ENCODE peak calls at places on chromosomes 7 and 10, in six cellular contexts. Q is ovary, G is prostate gland, W is transverse colon, P is tibial artery, F is endodermal cell. R is an unnamed sample. For H3K4me1, the result is how much of the 10 kb centered on the place peaks cover.

GRCh38 chr7:24652551-24652950 is 79.3 kb downstream of the PALS2 start:
- DNase-seq in G (no peak), Q (no peak), F (no peak), W (no peak), P (no peak), R (no peak)

GRCh38 chr10:133052076-133052475 is 35.6 kb upstream of the ADGRA1 start:
- DNase-seq in G (no peak), F (no peak), P (no peak), Q (no peak), W (no peak), R (no peak)

GRCh38 chr10:53269482-53269881 is 496.9 kb upstream of the MBL2 start:
- DNase-seq in P (no peak), W (no peak), Q (no peak), G (no peak), F (no peak), R (no peak)

GRCh38 chr10:47277352-47278151 is 22.4 kb upstream of the GDF10 start:
- DNase-seq in F (peak), G (peak), Q (no peak), W (no peak), P (no peak), R (no peak)

GRCh38 chr10:71889388-71889987 is 38.4 kb upstream of the PSAP start:
- DNase-seq in W (no peak), P (no peak), Q (no peak), G (no peak), F (peak), R (peak)

GRCh38 chr10:34006471-34006870 is 672.0 kb upstream of the NRP1 start:
- DNase-seq in F (no peak), G (no peak), P (no peak), W (no peak), Q (no peak), R (no peak)

GRCh38 chr7:133741078-133741477 is 386.1 kb upstream of the LRGUK start:
- DNase-seq in Q (no peak), W (no peak), G (no peak), F (no peak), P (no peak), R (no peak)

GRCh38 chr10:58638406-58638805 is 125.7 kb downstream of the BICC1 start:
- DNase-seq in Q (peak), F (no peak), G (no peak), P (no peak), W (no peak), R (no peak)

GRCh38 chr7:94344826-94345225 is 49.9 kb upstream of the COL1A2 start:
- DNase-seq in W (no peak), P (no peak), Q (no peak), F (no peak), G (no peak), R (no peak)

GRCh38 chr7:157490465-157490912 is 153.7 kb downstream of the DNAJB6 start:
- DNase-seq in Q (no peak), P (no peak), W (no peak), G (no peak), F (no peak), R (no peak)

GRCh38 chr7:106598663-106599342 is 62.2 kb downstream of the CCDC71L start:
- DNase-seq in Q (no peak), G (peak), W (peak), F (peak), P (peak), R (peak)

GRCh38 chr10:7302393-7303054 is 108.3 kb downstream of the SFMBT2 start:
- DNase-seq in F (no peak), Q (no peak), G (peak), W (no peak), P (no peak), R (no peak)

GRCh38 chr7:155861480-155861868 is 49.2 kb upstream of the SHH start:
- DNase-seq in W (no peak), F (peak), P (peak), Q (no peak), G (no peak), R (no peak)

GRCh38 chr7:102189756-102190155 is 96.9 kb upstream of the SH2B2 start:
- DNase-seq in Q (no peak), P (no peak), F (no peak), G (no peak), W (no peak), R (no peak)

GRCh38 chr7:79386688-79387422 is 66.6 kb downstream of the MAGI2 start:
- DNase-seq in W (no peak), F (no peak), G (no peak), Q (no peak), P (no peak), R (no peak)

GRCh38 chr7:29274156-29275017 is 79.8 kb downstream of the CHN2 start:
- DNase-seq in G (no peak), F (peak), Q (no peak), W (no peak), P (no peak), R (no peak)

GRCh38 chr10:122233857-122234348 is 37.2 kb upstream of the BTBD16 start:
- DNase-seq in P (no peak), F (no peak), G (no peak), W (no peak), Q (no peak), R (no peak)

GRCh38 chr10:114822771-114823463 is 1.3 kb downstream of the FHIP2A start:
- DNase-seq in F (no peak), Q (no peak), G (no peak), W (no peak), P (no peak), R (no peak)

GRCh38 chr7:46160861-46161260 is 239.8 kb upstream of the IGFBP3 start:
- DNase-seq in P (peak), G (no peak), Q (no peak), F (no peak), W (no peak), R (no peak)

GRCh38 chr10:79188154-79188763 is 119.5 kb downstream of the ZMIZ1 start:
- DNase-seq in Q (no peak), G (no peak), W (peak), F (no peak), P (no peak), R (peak)

GRCh38 chr10:111057006-111057405 is 19.8 kb upstream of the ADRA2A start:
- DNase-seq in F (no peak), G (no peak), W (no peak), Q (no peak), P (no peak), R (no peak)

GRCh38 chr10:122515588-122516231 is 44.8 kb upstream of the DMBT1 start:
- DNase-seq in G (no peak), P (no peak), W (peak), F (no peak), Q (no peak), R (no peak)

GRCh38 chr10:113995201-113995600 is 48.5 kb upstream of the ADRB1 start:
- DNase-seq in G (no peak), F (no peak), P (no peak), W (no peak), Q (no peak), R (no peak)

GRCh38 chr10:130497056-130498010 is 361.1 kb downstream of the GLRX3 start:
- DNase-seq in F (no peak), Q (no peak), G (no peak), P (no peak), W (no peak), R (no peak)

GRCh38 chr10:114682532-114682931 is 24.5 kb upstream of the ABLIM1 start:
- DNase-seq in W (no peak), F (no peak), G (no peak), Q (no peak), P (no peak), R (no peak)

GRCh38 chr7:143380264-143380645 is 890 bp upstream of the ZYX start:
- DNase-seq in W (peak), G (peak), F (peak), Q (peak), P (peak), R (peak)

GRCh38 chr10:110512461-110513187 is 14.9 kb downstream of the DUSP5 start:
- DNase-seq in W (no peak), Q (no peak), P (no peak), F (no peak), G (no peak), R (no peak)

GRCh38 chr10:50600831-50601466 is 22.8 kb downstream of the SGMS1 start:
- DNase-seq in G (no peak), W (no peak), Q (no peak), P (no peak), F (no peak), R (no peak)

GRCh38 chr10:50600286-50600685 is 23.5 kb downstream of the SGMS1 start:
- DNase-seq in W (no peak), F (no peak), P (no peak), G (no peak), Q (no peak), R (no peak)

GRCh38 chr10:50604049-50604640 is 19.6 kb downstream of the SGMS1 start:
- DNase-seq in Q (no peak), P (no peak), G (no peak), F (no peak), W (no peak), R (no peak)

GRCh38 chr10:50603151-50603850 is 20.5 kb downstream of the SGMS1 start:
- DNase-seq in P (no peak), G (no peak), Q (no peak), W (no peak), F (no peak), R (no peak)

DNA sequence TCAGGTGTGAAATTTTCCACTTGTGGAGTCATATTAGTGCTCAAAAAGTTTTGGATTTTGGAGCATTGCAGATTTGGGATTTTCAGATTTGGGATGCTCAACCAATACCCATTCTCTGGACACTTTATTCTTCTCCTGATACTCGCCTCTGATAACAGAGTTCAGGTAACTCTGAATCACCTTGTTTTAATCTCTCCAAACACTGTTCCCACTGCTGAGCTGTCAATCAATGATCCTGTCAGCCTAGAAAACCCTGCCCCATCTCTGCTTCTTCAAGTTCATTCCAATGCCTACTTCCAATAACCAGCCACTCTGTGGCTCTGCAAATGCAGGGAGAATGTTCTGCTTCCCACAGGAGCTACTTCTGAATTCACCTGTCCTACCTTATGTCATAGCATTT is 21.8 kb downstream of the SGMS1 start:
- DNase-seq in G (no peak), W (no peak), F (no peak), Q (no peak), P (no peak), R (no peak)
- H3K4me1 ChIP-seq in G (under half), W (under half), F (under half), Q (under half), P (under half), R (under half)

DNA sequence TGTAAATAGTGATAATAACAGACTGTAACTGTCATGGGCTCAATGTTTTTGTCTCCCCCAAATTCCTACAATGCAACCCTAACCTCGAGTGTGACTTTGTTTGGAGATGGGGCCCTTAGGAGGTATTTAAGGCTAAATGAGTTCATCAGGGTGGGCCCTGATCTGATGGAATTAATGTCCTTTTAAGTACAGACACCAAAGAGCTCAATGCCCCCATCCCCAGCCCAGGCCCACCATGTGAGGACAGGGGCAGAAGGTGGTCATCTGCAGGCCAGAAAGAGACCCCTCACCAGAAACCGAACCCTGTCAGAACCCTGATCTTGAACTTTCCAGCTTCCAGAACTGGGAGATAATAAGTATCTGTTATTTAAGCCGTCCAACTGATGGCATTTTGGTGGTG is 83.2 kb downstream of the PIP4K2A start:
- DNase-seq in W (no peak), F (no peak), G (no peak), P (no peak), Q (no peak), R (no peak)
- H3K4me1 ChIP-seq in W (under half), F (under half), G (under half), P (under half), Q (under half), R (under half)

GRCh38 chr7:44380179-44380830 is 54.9 kb upstream of the CAMK2B start:
- DNase-seq in G (no peak), W (no peak), P (peak), Q (no peak), F (no peak), R (no peak)

GRCh38 chr7:44379366-44380178 is 54.2 kb upstream of the CAMK2B start:
- DNase-seq in P (peak), G (no peak), F (peak), W (no peak), Q (no peak), R (no peak)

GRCh38 chr7:44377681-44378421 is 52.5 kb upstream of the CAMK2B start:
- DNase-seq in F (peak), W (no peak), Q (no peak), G (no peak), P (peak), R (no peak)

GRCh38 chr7:44377134-44377463 is 51.7 kb upstream of the CAMK2B start:
- DNase-seq in Q (no peak), F (peak), W (no peak), P (no peak), G (no peak), R (no peak)

DNA sequence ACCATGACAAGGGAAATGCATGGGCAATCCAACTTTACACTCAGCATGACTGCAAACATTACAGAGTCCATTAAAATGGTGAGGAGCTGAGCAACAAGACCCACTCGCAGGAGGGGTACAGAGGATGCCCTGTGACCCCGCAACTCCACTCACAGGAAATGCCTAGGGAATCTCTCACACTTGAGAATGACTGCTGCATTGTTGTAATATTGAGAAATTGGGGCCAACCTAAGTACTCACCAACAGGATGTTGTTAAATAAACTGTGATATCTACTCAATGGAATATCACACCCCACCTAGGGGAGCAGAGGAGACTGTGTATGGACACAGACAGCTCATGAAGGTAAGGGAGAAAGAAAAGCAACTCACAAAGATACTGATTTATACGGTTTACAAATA is 53.4 kb upstream of the CAMK2B start:
- DNase-seq in W (no peak), P (no peak), Q (no peak), G (no peak), F (no peak), R (peak)
- H3K4me1 ChIP-seq in W (under half), P (under half), Q (under half), G (under half), F (under half), R (under half)

GRCh38 chr10:17790631-17791030 is 18.5 kb upstream of the MRC1 start:
- DNase-seq in G (no peak), W (no peak), P (no peak), Q (no peak), F (no peak), R (no peak)

GRCh38 chr10:17788646-17789045 is 20.5 kb upstream of the MRC1 start:
- DNase-seq in G (no peak), W (no peak), P (no peak), Q (no peak), F (no peak), R (no peak)

GRCh38 chr10:17793041-17793440 is 16.1 kb upstream of the MRC1 start:
- DNase-seq in P (no peak), Q (no peak), W (no peak), G (no peak), F (no peak), R (no peak)

GRCh38 chr10:17787087-17787942 is 21.8 kb upstream of the MRC1 start:
- DNase-seq in W (no peak), F (peak), Q (no peak), G (no peak), P (no peak), R (peak)

GRCh38 chr10:17789396-17789795 is 19.8 kb upstream of the MRC1 start:
- DNase-seq in F (no peak), Q (no peak), W (no peak), G (no peak), P (no peak), R (no peak)
- H3K4me1 ChIP-seq in F (under half), Q (under half), W (under half), G (under half), P (under half), R (under half)

R was measured in mesendoderm.